ENCODE peak calls at places on chromosomes 12 and 14, in seven cellular contexts. I is NT2/D1, Y is GM12878, Q is adipocyte, K is IMR-90, J is H9, M is endodermal cell. Z is an unnamed sample.

GRCh38 chr12:47778842-47779241 is 5.8 kb downstream of the SLC48A1 start:
- DNase-seq in I (no peak), Y (no peak), Q (no peak), K (no peak), J (no peak), M (no peak), Z (no peak)

GRCh38 chr12:57216014-57216891 is at the start of gene NXPH4:
- DNase-seq in I (no peak), Y (no peak), Q (peak; percentile 69), K (no peak), J (peak; percentile 88), M (peak; percentile 91), Z (no peak)

GRCh38 chr12:53061404-53062010 is 11.6 kb downstream of the TNS2 start:
- DNase-seq in I (no peak), Y (no peak), Q (no peak), K (no peak), J (peak; percentile 81), M (peak; percentile 86), Z (no peak)

GRCh38 chr12:92673756-92674155 is 29.0 kb upstream of the PLEKHG7 start:
- DNase-seq in I (no peak), Y (peak; percentile 31), Q (no peak), K (no peak), J (no peak), M (no peak), Z (no peak)

GRCh38 chr14:86838363-86838762 is 1154.6 kb downstream of the GALC start:
- DNase-seq in I (no peak), Y (no peak), Q (no peak), K (no peak), J (no peak), M (no peak), Z (peak; percentile 14)

GRCh38 chr12:40232602-40233001 is 7.8 kb downstream of the LRRK2 start:
- DNase-seq in I (no peak), Y (no peak), Q (no peak), K (no peak), J (no peak), M (no peak), Z (no peak)

GRCh38 chr14:61472025-61472672 is 150.8 kb downstream of the PRKCH start:
- DNase-seq in I (no peak), Y (no peak), Q (peak; percentile 95), K (peak; percentile 99), J (no peak), M (peak; percentile 14), Z (peak; percentile 97)

GRCh38 chr12:55670213-55670730 is 33.6 kb downstream of the OR10P1 start:
- DNase-seq in I (no peak), Y (no peak), Q (no peak), K (no peak), J (peak; percentile 22), M (peak; percentile 43), Z (no peak)

GRCh38 chr12:77108707-77109106 is 43.3 kb upstream of the E2F7 start:
- DNase-seq in I (no peak), Y (no peak), Q (no peak), K (no peak), J (no peak), M (no peak), Z (no peak)

GRCh38 chr14:45201908-45202307 is 51.1 kb downstream of the MIS18BP1 start:
- DNase-seq in I (no peak), Y (no peak), Q (no peak), K (no peak), J (peak; percentile 44), M (peak; percentile 63), Z (peak; percentile 21)

GRCh38 chr12:108664338-108665258 is 30.9 kb upstream of the SELPLG start:
- DNase-seq in I (peak; percentile 85), Y (peak; percentile 91), Q (peak; percentile 97), K (peak; percentile 95), J (peak; percentile 88), M (peak; percentile 97), Z (peak; percentile 97)

GRCh38 chr12:113396200-113396599 is 7.5 kb downstream of the SDS start:
- DNase-seq in I (no peak), Y (no peak), Q (no peak), K (no peak), J (no peak), M (no peak), Z (no peak)

GRCh38 chr12:51812871-51813270 is 35.6 kb downstream of the FIGNL2 start:
- DNase-seq in I (no peak), Y (no peak), Q (no peak), K (no peak), J (no peak), M (no peak), Z (no peak)

GRCh38 chr12:53659011-53659551 is 16.8 kb downstream of the ATP5MC2 start:
- DNase-seq in I (peak; percentile 49), Y (no peak), Q (peak; percentile 87), K (peak; percentile 88), J (no peak), M (peak; percentile 75), Z (peak; percentile 52)

GRCh38 chr14:66383271-66383670 is 102.9 kb upstream of the CCDC196 start:
- DNase-seq in I (no peak), Y (no peak), Q (no peak), K (no peak), J (no peak), M (no peak), Z (no peak)

GRCh38 chr12:14960548-14961465 is 594 bp downstream of the ARHGDIB start:
- DNase-seq in I (no peak), Y (no peak), Q (peak; percentile 17), K (peak; percentile 36), J (no peak), M (no peak), Z (no peak)

GRCh38 chr14:51527073-51527472 is 124.6 kb upstream of the FRMD6 start:
- DNase-seq in I (no peak), Y (no peak), Q (no peak), K (peak; percentile 86), J (no peak), M (no peak), Z (peak; percentile 90)

GRCh38 chr12:176321-177181 is 37.4 kb downstream of the SLC6A12 start:
- DNase-seq in I (no peak), Y (no peak), Q (peak; percentile 42), K (peak; percentile 61), J (no peak), M (no peak), Z (peak; percentile 63)

GRCh38 chr12:32027684-32028355 is 68.6 kb downstream of the RESF1 start:
- DNase-seq in I (no peak), Y (no peak), Q (no peak), K (no peak), J (no peak), M (no peak), Z (no peak)

GRCh38 chr14:70245026-70245425 is 56.3 kb upstream of the SLC8A3 start:
- DNase-seq in I (no peak), Y (no peak), Q (no peak), K (no peak), J (no peak), M (no peak), Z (no peak)

GRCh38 chr12:13101854-13102375 is 1.6 kb downstream of the GSG1 start:
- DNase-seq in I (no peak), Y (no peak), Q (peak; percentile 67), K (peak; percentile 46), J (no peak), M (no peak), Z (peak; percentile 74)

GRCh38 chr12:109264095-109264942 is 44.8 kb downstream of the FOXN4 start:
- DNase-seq in I (peak; percentile 76), Y (no peak), Q (peak; percentile 63), K (peak; percentile 41), J (peak; percentile 96), M (peak; percentile 99), Z (peak; percentile 43)

GRCh38 chr12:30980886-30981662 is 54.5 kb downstream of the TSPAN11 start:
- DNase-seq in I (no peak), Y (no peak), Q (no peak), K (no peak), J (no peak), M (no peak), Z (no peak)

GRCh38 chr12:94535614-94535932 is 75.9 kb upstream of the CEP83 start:
- DNase-seq in I (no peak), Y (no peak), Q (no peak), K (no peak), J (no peak), M (no peak), Z (no peak)

GRCh38 chr12:31309279-31309678 is 16.7 kb downstream of the SINHCAF start:
- DNase-seq in I (no peak), Y (no peak), Q (no peak), K (no peak), J (no peak), M (no peak), Z (no peak)

DNA sequence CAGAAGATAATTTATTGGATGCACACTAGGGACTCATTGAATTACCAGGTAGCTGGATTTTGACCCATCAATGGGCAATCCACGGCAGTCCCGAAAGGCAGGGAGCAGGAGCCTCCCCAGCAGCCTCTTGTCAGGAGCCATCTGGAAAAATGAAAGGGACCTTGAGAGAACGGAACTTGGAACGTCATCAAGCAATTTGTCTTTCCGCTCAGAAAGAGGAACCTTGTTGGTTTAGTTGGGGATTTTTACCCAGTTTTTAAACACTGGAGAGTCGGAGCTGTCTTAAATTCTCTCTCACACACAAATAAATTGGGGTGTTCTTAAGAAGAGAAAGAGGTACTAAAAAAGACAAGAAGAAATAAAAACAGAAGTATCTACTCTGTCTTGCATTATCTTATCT is 1351.7 kb upstream of the TMEM132C start:
- DNase-seq in I (no peak), Y (no peak), Q (no peak), K (no peak), J (no peak), M (no peak), Z (no peak)
- H3K9ac ChIP-seq in I (no peak overlapping the region), Y (no peak overlapping the region), Q (no peak overlapping the region), K (no peak overlapping the region), J (no peak overlapping the region), M (no peak overlapping the region), Z (no peak overlapping the region)

GRCh38 chr12:105706321-105706972 is 376.0 kb downstream of the C12orf75 start:
- DNase-seq in I (peak; percentile 44), Y (no peak), Q (peak; percentile 63), K (peak; percentile 70), J (peak; percentile 51), M (peak; percentile 64), Z (no peak)
- H3K9ac ChIP-seq in I (no peak overlapping the region), Y (no peak overlapping the region), Q (no peak overlapping the region), K (no peak overlapping the region), J (no peak overlapping the region), M (no peak overlapping the region), Z (no peak overlapping the region)

GRCh38 chr14:101110729-101111619 is 207.5 kb upstream of the RTL1 start:
- DNase-seq in I (no peak), Y (no peak), Q (no peak), K (no peak), J (no peak), M (peak; percentile 62), Z (no peak)
- H3K9ac ChIP-seq in I (no peak overlapping the region), Y (no peak overlapping the region), Q (no peak overlapping the region), K (no peak overlapping the region), J (no peak overlapping the region), M (no peak overlapping the region), Z (no peak overlapping the region)

GRCh38 chr12:89461649-89462612 is 62.7 kb downstream of the GALNT4 start:
- DNase-seq in I (no peak), Y (no peak), Q (peak; percentile 90), K (peak; percentile 82), J (no peak), M (no peak), Z (peak; percentile 83)
- H3K9ac ChIP-seq in I (no peak overlapping the region), Y (no peak overlapping the region), Q (peak overlapping the region; percentile 67), K (peak overlapping the region; percentile 34), J (no peak overlapping the region), M (no peak overlapping the region), Z (peak overlapping the region; percentile 76)

Z was measured in mesenchymal stem cell.